ENCODE peak calls at places on chromosomes 5 and 9, in seven cellular contexts. G, D, Z, C, F, V and L are unnamed samples.
A peak's percentile ranks its signal among the peaks of the same experiment; 100 is the strongest.

GRCh38 chr5:90506221-90506620 is 23.2 kb downstream of the LYSMD3 start:
- DNase-seq in G (no peak), D (no peak), Z (no peak), C (no peak), F (no peak), V (no peak), L (no peak)

GRCh38 chr9:76464706-76465105 is 5.7 kb downstream of the GCNT1 start:
- DNase-seq in G (no peak), D (no peak), Z (no peak), C (no peak), F (no peak), V (no peak), L (no peak)

GRCh38 chr9:127386981-127387380 is 10.0 kb upstream of the SLC2A8 start:
- DNase-seq in G (no peak), D (no peak), Z (no peak), C (no peak), F (no peak), V (no peak), L (no peak)

GRCh38 chr5:126778675-126779403 is 1.9 kb downstream of the LMNB1 start:
- DNase-seq in G (no peak), D (no peak), Z (no peak), C (peak; percentile 54), F (no peak), V (peak; percentile 18), L (no peak)

GRCh38 chr5:173329370-173330150 is 1.3 kb upstream of the STC2 start:
- DNase-seq in G (peak; percentile 83), D (peak; percentile 80), Z (no peak), C (peak; percentile 89), F (peak; percentile 54), V (no peak), L (peak; percentile 28)

GRCh38 chr5:63401434-63402046 is 560.7 kb downstream of the HTR1A start:
- DNase-seq in G (peak; percentile 67), D (peak; percentile 82), Z (peak; percentile 8), C (peak; percentile 78), F (peak; percentile 45), V (peak; percentile 68), L (peak; percentile 43)

GRCh38 chr9:5443845-5444244 is 6.1 kb upstream of the PLGRKT start:
- DNase-seq in G (no peak), D (no peak), Z (no peak), C (no peak), F (no peak), V (no peak), L (no peak)

GRCh38 chr9:88742483-88742882 is 207.5 kb downstream of the NXNL2 start:
- DNase-seq in G (no peak), D (no peak), Z (peak; percentile 55), C (no peak), F (no peak), V (no peak), L (no peak)

GRCh38 chr5:150661086-150661485 is at the start of gene MYOZ3:
- DNase-seq in G (peak; percentile 26), D (no peak), Z (no peak), C (peak; percentile 6), F (no peak), V (no peak), L (no peak)

GRCh38 chr9:105157178-105157583 is 87.3 kb upstream of the SLC44A1 start:
- DNase-seq in G (peak; percentile 46), D (no peak), Z (peak; percentile 77), C (peak; percentile 70), F (peak; percentile 86), V (no peak), L (no peak)

GRCh38 chr5:79206541-79206940 is 29.4 kb upstream of the JMY start:
- DNase-seq in G (no peak), D (no peak), Z (no peak), C (no peak), F (no peak), V (no peak), L (no peak)

GRCh38 chr5:69248019-69248418 is 13.3 kb downstream of the CDK7 start:
- DNase-seq in G (no peak), D (no peak), Z (no peak), C (no peak), F (no peak), V (no peak), L (no peak)

GRCh38 chr9:137064027-137064879 is 6.1 kb downstream of the SAPCD2 start:
- DNase-seq in G (peak; percentile 84), D (peak; percentile 95), Z (no peak), C (no peak), F (peak; percentile 36), V (no peak), L (peak; percentile 74)

GRCh38 chr9:88947581-88948573 is 43.4 kb upstream of the S1PR3 start:
- DNase-seq in G (no peak), D (peak; percentile 14), Z (peak; percentile 86), C (no peak), F (peak; percentile 64), V (no peak), L (no peak)

GRCh38 chr5:31232273-31232888 is 38.9 kb downstream of the CDH6 start:
- DNase-seq in G (peak; percentile 38), D (no peak), Z (peak; percentile 74), C (peak; percentile 78), F (peak; percentile 50), V (peak; percentile 46), L (no peak)

GRCh38 chr9:106758911-106759310 is 104.1 kb upstream of the ZNF462 start:
- DNase-seq in G (no peak), D (no peak), Z (no peak), C (no peak), F (peak; percentile 46), V (no peak), L (no peak)

GRCh38 chr5:69238760-69239251 is 4.1 kb downstream of the CDK7 start:
- DNase-seq in G (no peak), D (no peak), Z (peak; percentile 96), C (no peak), F (peak; percentile 69), V (no peak), L (peak; percentile 56)

GRCh38 chr5:133945561-133945960 is 22.9 kb downstream of the C5orf15 start:
- DNase-seq in G (no peak), D (no peak), Z (peak; percentile 10), C (no peak), F (no peak), V (no peak), L (no peak)

GRCh38 chr9:123611228-123611627 is 255.2 kb downstream of the CRB2 start:
- DNase-seq in G (no peak), D (no peak), Z (peak; percentile 22), C (no peak), F (no peak), V (no peak), L (no peak)

GRCh38 chr5:1648806-1649205 is 125.0 kb upstream of the LPCAT1 start:
- DNase-seq in G (no peak), D (no peak), Z (no peak), C (no peak), F (no peak), V (no peak), L (no peak)

GRCh38 chr9:112327718-112328450 is 5.5 kb downstream of the PTBP3 start:
- DNase-seq in G (no peak), D (no peak), Z (no peak), C (no peak), F (no peak), V (no peak), L (peak; percentile 67)

GRCh38 chr5:34658023-34658422 is 1.9 kb downstream of the RAI14 start:
- DNase-seq in G (no peak), D (no peak), Z (peak; percentile 66), C (peak; percentile 50), F (peak; percentile 53), V (no peak), L (no peak)

GRCh38 chr9:27125936-27126335 is 16.9 kb downstream of the TEK start:
- DNase-seq in G (no peak), D (no peak), Z (peak; percentile 85), C (no peak), F (peak; percentile 93), V (no peak), L (peak; percentile 7)

GRCh38 chr9:101716629-101717028 is 21.8 kb downstream of the GRIN3A start:
- DNase-seq in G (no peak), D (no peak), Z (no peak), C (no peak), F (no peak), V (no peak), L (no peak)

GRCh38 chr5:51201024-51201423 is 182.2 kb upstream of the ISL1 start:
- DNase-seq in G (no peak), D (no peak), Z (no peak), C (no peak), F (no peak), V (no peak), L (no peak)

DNA sequence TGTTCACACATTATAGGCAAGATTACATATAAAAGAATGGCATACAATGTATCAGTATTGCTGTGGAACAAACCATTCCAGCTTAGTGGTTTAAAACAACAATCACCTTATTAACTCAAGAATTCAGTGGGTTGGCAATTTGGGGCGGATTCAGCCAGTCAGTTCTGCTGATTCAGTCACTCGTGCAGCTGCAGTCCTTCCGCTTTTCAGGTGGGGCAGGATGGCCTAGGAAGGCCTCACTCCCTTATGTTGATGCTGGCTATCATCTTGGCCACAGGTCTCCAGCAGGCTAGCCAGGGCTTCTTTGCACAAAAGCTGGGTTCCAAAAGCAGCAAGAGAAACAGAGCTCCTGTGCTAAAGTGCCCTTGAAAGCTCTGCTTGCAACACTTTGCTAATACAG is 150.6 kb downstream of the MCTP1 start:
- DNase-seq in G (peak; percentile 39), D (no peak), Z (no peak), C (peak; percentile 25), F (no peak), V (no peak), L (no peak)
- H2BK120ac ChIP-seq in G (no peak overlapping the region), D (peak overlapping the region; percentile 28), Z (no peak overlapping the region), C (no peak overlapping the region), F (no peak overlapping the region), V (no peak overlapping the region), L (no peak overlapping the region)

GRCh38 chr9:131097259-131097947 is 1.1 kb downstream of the AIF1L start:
- DNase-seq in G (no peak), D (no peak), Z (no peak), C (peak; percentile 85), F (no peak), V (no peak), L (no peak)
- H4K8ac ChIP-seq in G (no peak overlapping the region), D (peak overlapping the region; percentile 92), Z (no peak overlapping the region), C (no peak overlapping the region), F (no peak overlapping the region), V (no peak overlapping the region), L (peak overlapping the region; percentile 45)

DNA sequence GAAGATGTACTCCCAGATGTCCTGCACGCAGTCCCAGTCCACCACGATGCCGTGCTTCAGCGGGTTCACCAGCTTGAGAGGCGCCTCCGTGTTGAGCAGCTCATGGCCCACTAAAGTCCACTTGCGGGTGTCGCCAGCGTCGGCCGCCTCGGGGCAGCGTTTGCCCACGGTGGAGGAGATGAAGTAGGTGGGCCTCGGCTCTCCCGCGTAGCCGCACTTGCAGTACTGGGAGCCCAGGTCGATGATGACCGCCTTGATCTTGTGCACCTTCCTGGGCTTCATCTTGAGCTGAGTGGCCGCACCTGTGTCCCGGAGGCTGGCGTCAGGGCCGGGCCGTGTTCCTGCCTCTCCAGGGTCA is 278 bp downstream of the ACTL7B start:
- DNase-seq in G (no peak), D (no peak), Z (no peak), C (no peak), F (no peak), V (no peak), L (no peak)
- H2BK120ac ChIP-seq in G (no peak overlapping the region), D (no peak overlapping the region), Z (no peak overlapping the region), C (no peak overlapping the region), F (no peak overlapping the region), V (no peak overlapping the region), L (no peak overlapping the region)

DNA sequence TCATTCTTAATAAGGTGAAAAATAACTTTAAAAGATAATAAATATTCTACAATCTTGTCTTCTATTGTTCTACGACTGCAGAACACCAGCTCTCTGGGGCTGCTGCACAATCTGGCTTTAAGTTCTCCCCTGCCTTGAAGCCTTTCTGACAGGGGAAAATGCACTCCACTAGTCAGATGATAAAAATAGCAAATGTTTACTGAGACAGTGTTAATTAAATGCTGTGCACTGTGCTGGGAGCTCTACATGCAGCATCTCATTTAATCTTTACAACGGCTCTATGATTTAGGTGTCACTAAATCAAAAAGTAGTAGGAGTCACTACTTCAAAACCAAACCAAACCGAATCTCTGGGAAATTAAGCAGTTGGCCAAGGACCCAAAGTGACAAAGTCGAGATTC is 132.7 kb downstream of the SLIT3 start:
- DNase-seq in G (no peak), D (no peak), Z (no peak), C (no peak), F (no peak), V (no peak), L (no peak)
- H4K8ac ChIP-seq in G (no peak overlapping the region), D (no peak overlapping the region), Z (no peak overlapping the region), C (no peak overlapping the region), F (no peak overlapping the region), V (no peak overlapping the region), L (no peak overlapping the region)